ENCODE peak calls at places on chromosomes 2 and 18, in eight cellular contexts. T is HCT116, Y is A549, G is endothelial cell of umbilical vein, A is K562, P is NB4, B is H1, Q is HepG2. K is an unnamed sample.

GRCh38 chr2:225556461-225556860 is 157.0 kb downstream of the NYAP2 start:
- DNase-seq in T (no peak), Y (no peak), G (no peak), A (no peak), P (no peak), B (no peak), Q (no peak), K (no peak)

GRCh38 chr2:151333083-151333482 is 24.3 kb upstream of the TNFAIP6 start:
- DNase-seq in T (no peak), Y (no peak), G (no peak), A (no peak), P (no peak), B (no peak), Q (no peak), K (no peak)

GRCh38 chr2:15955232-15955983 is 15.1 kb downstream of the MYCN start:
- DNase-seq in T (no peak), Y (no peak), G (no peak), A (no peak), P (no peak), B (no peak), Q (no peak), K (no peak)

GRCh38 chr2:6297238-6297637 is 568.5 kb downstream of the CMPK2 start:
- DNase-seq in T (no peak), Y (no peak), G (no peak), A (no peak), P (no peak), B (no peak), Q (no peak), K (no peak)

GRCh38 chr18:50967714-50968661 is at the start of gene ELAC1:
- DNase-seq in T (peak), Y (peak), G (peak), A (peak), P (peak), B (peak), Q (peak), K (peak)

GRCh38 chr2:235665656-235666239 is 171.9 kb downstream of the AGAP1 start:
- DNase-seq in T (no peak), Y (no peak), G (peak), A (no peak), P (no peak), B (no peak), Q (no peak), K (no peak)

GRCh38 chr18:71951021-71951420 is 593.1 kb downstream of the CBLN2 start:
- DNase-seq in T (no peak), Y (no peak), G (no peak), A (no peak), P (no peak), B (no peak), Q (no peak), K (no peak)

GRCh38 chr2:156394033-156394741 is 42.0 kb upstream of the GPD2 start:
- DNase-seq in T (no peak), Y (no peak), G (no peak), A (no peak), P (no peak), B (no peak), Q (no peak), K (no peak)

GRCh38 chr18:51941999-51942398 is 398.0 kb upstream of the DCC start:
- DNase-seq in T (no peak), Y (no peak), G (no peak), A (no peak), P (no peak), B (no peak), Q (no peak), K (no peak)

GRCh38 chr2:54483426-54483825 is 27.3 kb downstream of the SPTBN1 start:
- DNase-seq in T (peak), Y (peak), G (peak), A (no peak), P (peak), B (no peak), Q (peak), K (no peak)

GRCh38 chr18:32803571-32803970 is 30.7 kb upstream of the KLHL14 start:
- DNase-seq in T (no peak), Y (no peak), G (no peak), A (no peak), P (no peak), B (no peak), Q (peak), K (peak)

GRCh38 chr2:47666332-47666731 is 116.6 kb upstream of the MSH6 start:
- DNase-seq in T (no peak), Y (no peak), G (no peak), A (no peak), P (no peak), B (no peak), Q (no peak), K (no peak)

GRCh38 chr2:33212151-33212550 is 264.3 kb upstream of the RASGRP3 start:
- DNase-seq in T (no peak), Y (peak), G (peak), A (no peak), P (no peak), B (no peak), Q (peak), K (no peak)

GRCh38 chr2:207505728-207506127 is 24.0 kb upstream of the CREB1 start:
- DNase-seq in T (no peak), Y (peak), G (peak), A (no peak), P (peak), B (no peak), Q (no peak), K (no peak)

GRCh38 chr18:58768293-58768974 is 96.2 kb upstream of the ZNF532 start:
- DNase-seq in T (peak), Y (peak), G (peak), A (peak), P (peak), B (peak), Q (peak), K (no peak)

GRCh38 chr2:8193686-8194615 is 487.9 kb upstream of the ID2 start:
- DNase-seq in T (no peak), Y (no peak), G (no peak), A (no peak), P (no peak), B (peak), Q (no peak), K (no peak)

GRCh38 chr18:43367895-43368294 is 90.6 kb upstream of the SYT4 start:
- DNase-seq in T (no peak), Y (no peak), G (no peak), A (no peak), P (no peak), B (no peak), Q (no peak), K (no peak)

GRCh38 chr2:72131371-72131891 is 16.2 kb downstream of the CYP26B1 start:
- DNase-seq in T (no peak), Y (no peak), G (no peak), A (no peak), P (no peak), B (peak), Q (no peak), K (no peak)

GRCh38 chr2:152243723-152244122 is 68.2 kb upstream of the STAM2 start:
- DNase-seq in T (no peak), Y (no peak), G (peak), A (no peak), P (no peak), B (no peak), Q (peak), K (no peak)

GRCh38 chr2:46239847-46240181 is 57.4 kb upstream of the EPAS1 start:
- DNase-seq in T (no peak), Y (no peak), G (no peak), A (no peak), P (no peak), B (no peak), Q (no peak), K (peak)

GRCh38 chr2:189657867-189658266 is 3.4 kb upstream of the ASNSD1 start:
- DNase-seq in T (no peak), Y (no peak), G (no peak), A (no peak), P (peak), B (no peak), Q (no peak), K (peak)

GRCh38 chr2:239263937-239264837 is 136.6 kb downstream of the HDAC4 start:
- DNase-seq in T (no peak), Y (no peak), G (no peak), A (no peak), P (peak), B (no peak), Q (no peak), K (no peak)

GRCh38 chr2:165499131-165499530 is 29.6 kb downstream of the CSRNP3 start:
- DNase-seq in T (no peak), Y (no peak), G (no peak), A (no peak), P (peak), B (no peak), Q (no peak), K (no peak)

GRCh38 chr2:218850796-218851195 is 8.8 kb upstream of the WNT6 start:
- DNase-seq in T (no peak), Y (no peak), G (no peak), A (no peak), P (no peak), B (no peak), Q (no peak), K (no peak)

GRCh38 chr2:10045561-10046355 is 2.4 kb downstream of the KLF11 start:
- DNase-seq in T (no peak), Y (no peak), G (no peak), A (no peak), P (no peak), B (no peak), Q (no peak), K (no peak)

GRCh38 chr2:189783451-189783926 is 650 bp downstream of the ORMDL1 start:
- DNase-seq in T (no peak), Y (no peak), G (no peak), A (no peak), P (peak), B (no peak), Q (peak), K (peak)

GRCh38 chr2:1584691-1585485 is 159.4 kb downstream of the PXDN start:
- DNase-seq in T (no peak), Y (no peak), G (no peak), A (no peak), P (peak), B (no peak), Q (no peak), K (no peak)

GRCh38 chr18:63199743-63200241 is 119.8 kb downstream of the BCL2 start:
- DNase-seq in T (no peak), Y (no peak), G (no peak), A (no peak), P (no peak), B (no peak), Q (no peak), K (no peak)

GRCh38 chr2:161223139-161223732 is 63.0 kb downstream of the TANK start:
- DNase-seq in T (peak), Y (peak), G (peak), A (peak), P (peak), B (no peak), Q (peak), K (no peak)

GRCh38 chr2:69437751-69438154 is 518 bp upstream of the NFU1 start:
- DNase-seq in T (no peak), Y (no peak), G (no peak), A (no peak), P (no peak), B (no peak), Q (no peak), K (no peak)

GRCh38 chr2:43486604-43487003 is 109.2 kb downstream of the THADA start:
- DNase-seq in T (no peak), Y (no peak), G (peak), A (no peak), P (no peak), B (no peak), Q (no peak), K (no peak)

GRCh38 chr18:80229766-80230745 is 17.3 kb downstream of the PARD6G start:
- DNase-seq in T (no peak), Y (no peak), G (no peak), A (no peak), P (no peak), B (peak), Q (no peak), K (no peak)

GRCh38 chr2:212157011-212157410 is 381.6 kb downstream of the ERBB4 start:
- DNase-seq in T (no peak), Y (no peak), G (no peak), A (no peak), P (no peak), B (no peak), Q (no peak), K (no peak)

GRCh38 chr2:9187620-9188214 is 18.9 kb upstream of the ASAP2 start:
- DNase-seq in T (no peak), Y (no peak), G (no peak), A (no peak), P (no peak), B (no peak), Q (no peak), K (peak)

GRCh38 chr2:172572981-172573380 is 17.1 kb downstream of the PDK1 start:
- DNase-seq in T (no peak), Y (no peak), G (peak), A (no peak), P (no peak), B (no peak), Q (no peak), K (no peak)

GRCh38 chr2:11573418-11574175 is 39.8 kb downstream of the GREB1 start:
- DNase-seq in T (no peak), Y (no peak), G (no peak), A (no peak), P (no peak), B (no peak), Q (no peak), K (no peak)

GRCh38 chr2:68653538-68653982 is 10.2 kb downstream of the PROKR1 start:
- DNase-seq in T (no peak), Y (no peak), G (peak), A (peak), P (peak), B (no peak), Q (no peak), K (peak)

GRCh38 chr18:3529597-3529996 is 79.6 kb downstream of the TGIF1 start:
- DNase-seq in T (no peak), Y (no peak), G (no peak), A (no peak), P (no peak), B (no peak), Q (no peak), K (no peak)

GRCh38 chr18:49017813-49018552 is 67.2 kb upstream of the SMAD7 start:
- DNase-seq in T (no peak), Y (no peak), G (no peak), A (no peak), P (no peak), B (peak), Q (no peak), K (no peak)

GRCh38 chr2:186919272-186919671 is 70.3 kb upstream of the ZSWIM2 start:
- DNase-seq in T (peak), Y (peak), G (peak), A (no peak), P (no peak), B (no peak), Q (no peak), K (no peak)

DNA sequence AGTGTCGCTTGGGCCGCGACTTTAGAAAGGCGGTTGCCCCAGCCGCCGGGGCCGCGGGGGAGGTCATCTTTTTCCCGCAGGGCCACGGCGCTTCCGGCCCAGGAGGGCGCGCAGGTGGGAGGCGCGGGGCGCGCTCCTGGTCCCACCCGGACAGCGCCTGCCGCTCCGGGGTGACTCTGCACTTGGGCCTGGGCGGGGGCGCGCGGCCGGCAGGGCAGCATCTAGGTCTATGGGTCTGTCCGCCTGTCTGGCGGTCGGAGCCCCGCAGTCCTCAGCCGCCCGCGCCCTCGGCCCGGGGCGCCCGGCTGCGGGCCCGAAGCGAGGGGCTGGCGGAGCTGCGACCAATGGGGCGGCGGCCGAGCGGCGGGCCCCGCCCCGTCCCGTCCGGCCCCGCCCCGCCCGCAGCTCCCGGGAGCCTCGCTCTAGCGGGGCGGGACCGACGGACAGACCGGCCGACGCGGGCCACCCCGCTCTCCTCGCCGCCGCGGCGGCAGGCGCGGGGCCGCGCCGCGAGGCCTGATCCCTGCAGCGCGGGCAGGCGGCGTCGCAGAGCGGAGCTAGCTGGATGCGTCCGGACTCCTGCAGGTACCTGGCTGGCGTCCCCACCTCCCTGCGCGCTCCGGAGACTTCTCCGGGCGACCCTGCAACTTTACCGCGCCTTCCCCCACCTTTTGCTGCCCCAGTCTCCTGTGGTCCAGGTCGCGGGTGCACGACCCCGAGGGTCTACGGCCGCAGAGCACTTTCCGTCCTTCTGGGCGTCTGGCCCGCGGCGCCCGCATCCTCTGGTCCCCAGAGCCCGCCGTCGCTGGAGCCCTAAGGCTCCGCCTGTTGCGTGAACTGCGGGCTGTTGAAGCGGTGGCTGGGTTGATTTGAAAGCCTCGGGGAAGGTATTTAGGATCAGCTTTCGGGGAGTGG is at the start of gene KCNS3:
- DNase-seq in T (no peak), Y (peak), G (peak), A (peak), P (no peak), B (peak), Q (no peak), K (no peak)
- TF ChIP-seq MAX in T (no peak), Y (no peak), G (no peak), A (no peak), P (no peak), B (no peak), Q (no peak), K (no peak)

GRCh38 chr18:38076346-38077053 is 510.9 kb upstream of the CELF4 start:
- DNase-seq in T (no peak), Y (no peak), G (no peak), A (no peak), P (no peak), B (no peak), Q (no peak), K (no peak)

GRCh38 chr18:38077219-38077618 is 511.6 kb upstream of the CELF4 start:
- DNase-seq in T (no peak), Y (no peak), G (no peak), A (no peak), P (peak), B (no peak), Q (no peak), K (no peak)

DNA sequence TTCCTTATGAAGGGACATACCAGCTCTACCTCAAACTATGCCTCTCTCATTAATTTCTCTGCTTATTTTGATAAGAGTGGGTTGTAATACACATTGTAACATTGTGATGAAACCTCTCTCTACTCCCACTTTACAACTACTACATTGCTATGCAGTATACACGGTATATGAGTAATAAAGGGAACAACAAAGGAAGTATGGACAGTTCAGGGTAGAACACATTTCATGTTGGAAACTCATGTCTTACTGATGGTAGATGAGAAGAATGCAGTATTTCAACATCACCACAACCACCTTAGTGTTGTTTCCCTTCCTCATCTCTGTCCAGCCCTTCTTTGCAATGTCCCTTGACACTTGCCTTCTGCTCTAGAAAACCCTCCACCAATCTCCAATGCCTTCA is 515.9 kb upstream of the CELF4 start:
- DNase-seq in T (no peak), Y (no peak), G (no peak), A (no peak), P (no peak), B (no peak), Q (no peak), K (no peak)
- H3K4me3 ChIP-seq in T (no peak), Y (no peak), G (no peak), A (no peak), P (no peak), B (no peak), Q (no peak), K (no peak)

GRCh38 chr18:6521804-6522418 is 107.2 kb upstream of the L3MBTL4 start:
- DNase-seq in T (no peak), Y (peak), G (peak), A (peak), P (peak), B (peak), Q (peak), K (peak)
- TF ChIP-seq MAX in T (no peak), Y (no peak), G (no peak), A (no peak), P (no peak), B (no peak), Q (no peak), K (no peak)

GRCh38 chr18:5414546-5414945 is 119.0 kb upstream of the ZBTB14 start:
- DNase-seq in T (no peak), Y (no peak), G (no peak), A (no peak), P (no peak), B (no peak), Q (no peak), K (no peak)
- H3K4me3 ChIP-seq in T (no peak), Y (no peak), G (no peak), A (no peak), P (no peak), B (no peak), Q (no peak), K (no peak)

GRCh38 chr2:223055140-223055539 is 3.1 kb downstream of the KCNE4 start:
- DNase-seq in T (no peak), Y (no peak), G (peak), A (no peak), P (no peak), B (no peak), Q (no peak), K (no peak)
- TF ChIP-seq MAX in T (no peak), Y (no peak), G (no peak), A (no peak), P (no peak), B (no peak), Q (no peak), K (no peak)

GRCh38 chr2:120221616-120222015 is 1.6 kb downstream of the TMEM185B start:
- DNase-seq in T (no peak), Y (no peak), G (no peak), A (no peak), P (no peak), B (no peak), Q (no peak), K (no peak)
- H3K4me3 ChIP-seq in T (no peak), Y (peak), G (no peak), A (no peak), P (peak), B (no peak), Q (no peak), K (peak)

DNA sequence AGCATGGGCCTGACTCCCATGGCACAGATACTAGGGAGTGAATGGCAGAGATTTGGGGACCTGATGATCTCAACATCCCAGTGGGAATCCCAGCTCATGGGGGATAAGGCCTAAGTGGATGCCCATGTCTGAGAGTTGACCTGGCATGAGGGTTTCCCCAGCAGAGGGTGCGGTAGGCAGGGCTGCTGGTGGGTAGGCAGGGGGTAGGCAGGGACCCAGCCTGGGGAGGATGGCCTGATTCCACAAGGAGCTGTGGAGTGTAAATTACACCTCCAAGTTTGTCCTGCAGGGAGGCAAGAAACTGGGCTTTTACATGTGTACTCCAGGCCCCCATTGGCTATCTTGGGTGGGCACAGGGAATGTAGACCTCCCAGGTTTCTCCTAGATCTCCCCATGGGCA is 46.9 kb downstream of the INPP5D start:
- DNase-seq in T (no peak), Y (no peak), G (no peak), A (no peak), P (no peak), B (no peak), Q (no peak), K (no peak)
- TF ChIP-seq MAX in T (no peak), Y (no peak), G (no peak), A (no peak), P (no peak), B (no peak), Q (no peak), K (no peak)

GRCh38 chr18:76621184-76621583 is 126.1 kb upstream of the ZNF516 start:
- DNase-seq in T (no peak), Y (no peak), G (no peak), A (no peak), P (no peak), B (no peak), Q (no peak), K (no peak)
- H3K4me3 ChIP-seq in T (no peak), Y (no peak), G (no peak), A (no peak), P (no peak), B (peak), Q (no peak), K (no peak)

GRCh38 chr2:197378494-197378972 is 56.3 kb downstream of the SF3B1 start:
- DNase-seq in T (peak), Y (peak), G (peak), A (peak), P (peak), B (peak), Q (peak), K (no peak)
- TF ChIP-seq MAX in T (no peak), Y (no peak), G (no peak), A (no peak), P (no peak), B (no peak), Q (no peak), K (no peak)